ENCODE peak calls at places on chromosomes 7 and 10, in five cellular contexts. S, W, J, N and K are unnamed samples.

GRCh38 chr10:33237736-33238624 is 96.5 kb downstream of the NRP1 start:
- DNase-seq in J (no peak), S (peak; percentile 98), N (peak; percentile 37), W (no peak), K (peak; percentile 51)

GRCh38 chr7:46162582-46162981 is 241.5 kb upstream of the IGFBP3 start:
- DNase-seq in J (no peak), W (no peak), N (no peak), S (peak; percentile 28), K (no peak)

GRCh38 chr7:151452680-151453325 is 12.9 kb upstream of the CRYGN start:
- DNase-seq in J (no peak), W (no peak), N (no peak), S (no peak), K (no peak)

GRCh38 chr10:118983263-118983662 is 46.3 kb upstream of the NANOS1 start:
- DNase-seq in J (no peak), S (no peak), N (no peak), W (peak; percentile 40), K (no peak)

GRCh38 chr7:42522227-42522991 is 285.4 kb upstream of the GLI3 start:
- DNase-seq in N (no peak), S (no peak), W (no peak), J (no peak), K (no peak)

GRCh38 chr7:131517218-131517923 is 39.1 kb downstream of the PODXL start:
- DNase-seq in W (no peak), S (no peak), J (no peak), N (no peak), K (no peak)

GRCh38 chr7:44633254-44634186 is 27.1 kb downstream of the OGDH start:
- DNase-seq in J (peak; percentile 75), N (peak; percentile 70), W (no peak), S (peak; percentile 92), K (peak; percentile 82)

GRCh38 chr10:81018898-81019890 is 481.5 kb downstream of the SH2D4B start:
- DNase-seq in W (peak; percentile 2), S (peak; percentile 2), J (peak; percentile 21), N (peak; percentile 36), K (peak; percentile 57)

GRCh38 chr10:131554821-131555220 is 243.3 kb upstream of the TCERG1L start:
- DNase-seq in N (no peak), J (no peak), S (no peak), W (no peak), K (no peak)